ENCODE peak calls at places on chromosome 11, in five cellular contexts. M is heart right ventricle, Z is AG04450, L is GM12878, D is neuronal stem cell. G is an unnamed sample.

GRCh38 chr11:123301696-123302400 is 106.8 kb upstream of the CLMP start:
- DNase-seq in M (peak; percentile 39), Z (no peak), L (peak; percentile 32), D (peak; percentile 73), G (peak; percentile 43)

GRCh38 chr11:125084057-125084416 is 20.9 kb downstream of the SLC37A2 start:
- DNase-seq in M (no peak), Z (no peak), L (no peak), D (no peak), G (no peak)

GRCh38 chr11:65182258-65183170 is 786 bp downstream of the CAPN1 start:
- DNase-seq in M (peak; percentile 39), Z (no peak), L (no peak), D (no peak), G (peak; percentile 28)

GRCh38 chr11:57792060-57792541 is 30.5 kb downstream of the CTNND1 start:
- DNase-seq in M (peak; percentile 49), Z (no peak), L (peak; percentile 93), D (no peak), G (peak; percentile 46)

GRCh38 chr11:21909145-21909544 is 283.7 kb upstream of the ANO5 start:
- DNase-seq in M (no peak), Z (no peak), L (no peak), D (no peak), G (no peak)

GRCh38 chr11:132032555-132032954 is 662.1 kb downstream of the NTM start:
- DNase-seq in M (no peak), Z (peak; percentile 68), L (no peak), D (no peak), G (no peak)

GRCh38 chr11:119263352-119263940 is 53.5 kb downstream of the MCAM start:
- DNase-seq in M (no peak), Z (no peak), L (no peak), D (no peak), G (peak; percentile 61)

GRCh38 chr11:117824571-117825537 is at the start of gene FXYD2:
- DNase-seq in M (peak; percentile 62), Z (no peak), L (no peak), D (no peak), G (peak; percentile 44)

GRCh38 chr11:104222464-104222863 is 58.5 kb upstream of the PDGFD start:
- DNase-seq in M (no peak), Z (no peak), L (no peak), D (no peak), G (no peak)

GRCh38 chr11:117796456-117797428 is at the start of gene DSCAML1:
- DNase-seq in M (no peak), Z (no peak), L (no peak), D (no peak), G (no peak)

GRCh38 chr11:96075532-96075959 is 151.6 kb upstream of the MTMR2 start:
- DNase-seq in M (no peak), Z (no peak), L (peak; percentile 74), D (no peak), G (no peak)

GRCh38 chr11:33934450-33934849 is 42.6 kb upstream of the LMO2 start:
- DNase-seq in M (no peak), Z (no peak), L (no peak), D (no peak), G (peak; percentile 26)

GRCh38 chr11:134583397-134583990 is 171.5 kb upstream of the B3GAT1 start:
- DNase-seq in M (peak; percentile 3), Z (no peak), L (no peak), D (no peak), G (no peak)

GRCh38 chr11:134725211-134725610 is 313.2 kb upstream of the B3GAT1 start:
- DNase-seq in M (no peak), Z (no peak), L (no peak), D (no peak), G (no peak)

GRCh38 chr11:70745451-70745850 is 347.1 kb downstream of the CTTN start:
- DNase-seq in M (no peak), Z (no peak), L (no peak), D (no peak), G (no peak)

GRCh38 chr11:42237701-42238235 is 778.3 kb upstream of the LRRC4C start:
- DNase-seq in M (no peak), Z (no peak), L (no peak), D (no peak), G (no peak)

GRCh38 chr11:9030601-9031000 is 26.8 kb upstream of the NRIP3 start:
- DNase-seq in M (no peak), Z (no peak), L (no peak), D (no peak), G (no peak)

GRCh38 chr11:125263268-125263790 is 98.8 kb downstream of the PKNOX2 start:
- DNase-seq in M (peak; percentile 85), Z (peak; percentile 100), L (no peak), D (peak; percentile 94), G (peak; percentile 53)

GRCh38 chr11:67301951-67302516 is 1.3 kb upstream of the SSH3 start:
- DNase-seq in M (peak; percentile 58), Z (peak; percentile 33), L (no peak), D (no peak), G (no peak)

GRCh38 chr11:98365941-98366340 is 654.8 kb upstream of the CNTN5 start:
- DNase-seq in M (no peak), Z (no peak), L (no peak), D (no peak), G (no peak)

DNA sequence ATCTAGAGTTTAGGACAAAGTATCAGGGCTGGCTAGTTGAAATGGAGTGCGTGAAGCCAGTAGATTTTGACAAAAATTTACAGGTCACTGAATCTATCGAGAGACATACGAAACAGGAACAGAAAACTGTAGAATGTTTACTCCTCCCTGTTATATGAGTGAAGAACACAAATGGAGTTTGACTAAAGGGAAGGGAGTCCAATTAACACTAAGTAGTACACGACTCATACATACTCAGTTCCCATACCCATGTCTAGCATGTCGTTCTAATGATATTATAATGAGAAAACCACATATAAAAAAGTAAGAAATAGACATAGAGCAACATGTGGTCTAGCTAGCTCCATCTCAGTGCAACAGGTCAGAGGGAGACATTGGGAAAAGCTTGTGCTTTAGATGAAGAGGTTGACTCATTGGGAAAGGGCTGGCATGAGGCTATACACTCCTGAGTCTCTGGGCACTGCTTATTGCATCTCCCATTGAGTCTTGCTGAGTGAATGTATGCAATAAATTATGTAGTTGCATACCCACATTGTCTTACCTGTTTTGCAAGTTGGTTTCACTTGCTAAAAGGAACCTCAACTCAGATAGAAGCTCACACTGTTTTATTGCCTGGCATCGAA is 43.5 kb downstream of the CD44 start:
- DNase-seq in M (no peak), Z (no peak), L (peak; percentile 52), D (no peak), G (no peak)
- H3K27ac ChIP-seq in M (no peak overlapping the region), Z (peak overlapping the region; percentile 43), L (peak overlapping the region; percentile 51), D (no peak overlapping the region), G (no peak overlapping the region)

GRCh38 chr11:69484427-69485259 is 3.2 kb downstream of the LINC01488 start:
- DNase-seq in M (no peak), Z (no peak), L (no peak), D (no peak), G (no peak)

GRCh38 chr11:69487391-69487790 is 5.9 kb downstream of the LINC01488 start:
- DNase-seq in M (no peak), Z (no peak), L (no peak), D (no peak), G (no peak)

GRCh38 chr11:69485337-69486041 is 4.0 kb downstream of the LINC01488 start:
- DNase-seq in M (no peak), Z (no peak), L (no peak), D (no peak), G (no peak)

GRCh38 chr11:69486773-69487266 is 5.4 kb downstream of the LINC01488 start:
- DNase-seq in M (no peak), Z (no peak), L (no peak), D (no peak), G (no peak)

GRCh38 chr11:69486056-69486772 is 4.8 kb downstream of the LINC01488 start:
- DNase-seq in M (no peak), Z (no peak), L (no peak), D (no peak), G (no peak)
- H3K27ac ChIP-seq in M (no peak overlapping the region), Z (no peak overlapping the region), L (no peak overlapping the region), D (no peak overlapping the region), G (no peak overlapping the region)

DNA sequence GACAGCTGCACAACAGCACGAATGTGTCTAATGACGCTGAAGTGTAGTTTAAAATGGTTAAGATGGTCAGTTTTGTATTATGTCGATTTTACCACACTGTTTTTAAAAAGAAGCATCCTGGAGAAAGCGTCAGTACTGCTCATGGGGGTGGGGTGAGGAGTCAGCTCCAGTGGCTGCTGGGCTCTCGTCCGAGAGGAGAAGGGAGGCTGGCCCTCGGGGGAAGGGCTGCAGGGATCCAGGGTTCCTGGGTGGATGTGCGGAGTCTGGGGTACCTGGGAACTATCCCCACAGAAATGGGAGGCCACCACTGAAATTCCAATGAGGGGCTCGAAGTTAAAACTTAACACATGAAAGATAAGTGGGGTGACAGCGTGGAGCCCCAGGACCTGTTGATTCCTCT is 11.9 kb downstream of the C11orf21 start:
- DNase-seq in M (no peak), Z (no peak), L (no peak), D (no peak), G (no peak)
- H3K27ac ChIP-seq in M (no peak overlapping the region), Z (no peak overlapping the region), L (no peak overlapping the region), D (no peak overlapping the region), G (no peak overlapping the region)

GRCh38 chr11:122172352-122173073 is 56.5 kb upstream of the BLID start:
- DNase-seq in M (no peak), Z (peak; percentile 51), L (no peak), D (no peak), G (no peak)
- H3K27ac ChIP-seq in M (no peak overlapping the region), Z (peak overlapping the region; percentile 48), L (no peak overlapping the region), D (no peak overlapping the region), G (no peak overlapping the region)

GRCh38 chr11:47388697-47389576 is 10.6 kb upstream of the SPI1 start:
- DNase-seq in M (no peak), Z (no peak), L (no peak), D (no peak), G (no peak)
- H3K27ac ChIP-seq in M (no peak overlapping the region), Z (no peak overlapping the region), L (no peak overlapping the region), D (no peak overlapping the region), G (no peak overlapping the region)

DNA sequence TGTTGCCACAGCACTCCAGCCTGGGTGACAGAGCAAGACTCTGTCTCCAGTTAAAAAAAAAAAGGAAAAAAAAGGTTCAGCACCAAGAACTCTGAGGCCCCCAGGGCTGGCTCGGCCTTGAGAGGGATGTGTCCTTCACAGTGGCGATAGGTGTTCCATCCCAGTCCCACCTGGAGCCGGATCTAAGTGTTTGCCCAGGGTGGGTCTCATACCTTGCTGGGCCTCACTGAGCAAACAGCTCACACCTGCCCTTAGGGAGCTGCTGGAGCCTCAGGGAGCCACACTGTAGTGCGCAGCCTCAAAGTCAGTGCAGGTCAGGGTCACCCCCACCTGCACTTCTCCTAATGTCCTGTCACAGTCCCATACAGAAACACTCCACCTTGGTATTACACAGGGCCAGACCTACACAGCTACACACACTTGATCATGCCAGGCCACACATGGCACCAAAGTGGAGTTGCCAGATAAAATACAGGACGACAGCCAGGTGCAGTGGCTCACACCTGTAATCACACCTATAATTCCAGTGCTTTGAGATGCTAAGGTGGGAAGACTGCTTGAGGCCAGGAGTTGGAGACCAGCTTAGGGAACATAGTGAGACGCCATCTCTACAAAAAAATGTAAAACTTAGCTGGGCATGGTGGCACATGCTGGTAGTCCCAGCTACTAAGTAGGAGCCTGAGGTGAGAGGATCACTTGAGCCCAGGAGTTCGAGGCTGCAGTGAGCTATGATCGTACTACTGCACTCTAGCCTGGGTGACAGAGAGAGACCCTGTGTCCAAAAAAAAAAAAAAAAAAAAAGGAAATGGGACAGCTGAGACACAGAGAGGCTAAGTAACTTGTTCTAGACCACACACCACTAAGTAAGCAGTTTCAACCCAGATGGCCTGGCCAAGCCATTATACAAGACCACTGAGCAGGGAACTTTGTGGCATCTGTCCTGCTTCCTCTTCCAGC is 7.3 kb downstream of the STARD10 start:
- DNase-seq in M (no peak), Z (no peak), L (no peak), D (no peak), G (no peak)
- H3K27ac ChIP-seq in M (no peak overlapping the region), Z (no peak overlapping the region), L (peak overlapping the region; percentile 68), D (no peak overlapping the region), G (no peak overlapping the region)

G was measured in endothelial cell of umbilical vein.